ENCODE peak calls at places on chromosome 1, in ten cellular contexts. C is CD4-positive, alpha-beta memory T cell; P is tibial nerve; W is esophagus squamous epithelium; I is mesenchymal stem cell; E is left ventricle myocardium inferior; T is uterus; M is heart right ventricle; K is astrocyte; X is CD8-positive, alpha-beta T cell. G is an unnamed sample.

GRCh38 chr1:227789881-227790400 is 25.5 kb upstream of the PRSS38 start:
- DNase-seq in C (no peak), P (peak; percentile 1), W (no peak), I (no peak), E (no peak), T (no peak), M (no peak), K (no peak), X (peak; percentile 9), G (no peak)

GRCh38 chr1:56584910-56585528 is 5.7 kb upstream of the PLPP3 start:
- DNase-seq in C (no peak), P (peak; percentile 73), W (no peak), I (peak; percentile 74), E (no peak), T (peak; percentile 38), M (peak; percentile 42), K (peak; percentile 47), X (no peak), G (peak; percentile 51)

GRCh38 chr1:230423261-230423660 is 2.9 kb downstream of the PGBD5 start:
- DNase-seq in C (no peak), P (no peak), W (no peak), I (no peak), E (no peak), T (no peak), M (no peak), K (no peak), X (no peak), G (no peak)

GRCh38 chr1:99544328-99544727 is 101.6 kb upstream of the PALMD start:
- DNase-seq in C (no peak), P (no peak), W (no peak), I (peak; percentile 50), E (no peak), T (peak; percentile 18), M (no peak), K (peak; percentile 60), X (no peak), G (peak; percentile 70)

GRCh38 chr1:218348628-218349185 is 3.6 kb downstream of the TGFB2 start:
- DNase-seq in C (no peak), P (no peak), W (no peak), I (no peak), E (no peak), T (no peak), M (no peak), K (no peak), X (no peak), G (peak; percentile 44)

GRCh38 chr1:153572569-153573015 is 6.9 kb upstream of the S100A2 start:
- DNase-seq in C (peak; percentile 45), P (peak; percentile 85), W (no peak), I (peak; percentile 87), E (peak; percentile 72), T (peak; percentile 82), M (peak; percentile 83), K (peak; percentile 71), X (peak; percentile 49), G (peak; percentile 78)

GRCh38 chr1:107135466-107135865 is 5.4 kb upstream of the NTNG1 start:
- DNase-seq in C (no peak), P (no peak), W (no peak), I (peak; percentile 26), E (no peak), T (no peak), M (no peak), K (peak; percentile 54), X (no peak), G (peak; percentile 57)

GRCh38 chr1:3858231-3858981 is 1.1 kb downstream of the DFFB start:
- DNase-seq in C (no peak), P (no peak), W (no peak), I (peak; percentile 22), E (no peak), T (no peak), M (no peak), K (peak; percentile 14), X (no peak), G (peak; percentile 32)

GRCh38 chr1:89809556-89809955 is 11.3 kb upstream of the LRRC8D start:
- DNase-seq in C (no peak), P (no peak), W (no peak), I (peak; percentile 54), E (no peak), T (peak; percentile 19), M (no peak), K (peak; percentile 86), X (no peak), G (no peak)

GRCh38 chr1:115496904-115497527 is 144.8 kb upstream of the VANGL1 start:
- DNase-seq in C (no peak), P (no peak), W (no peak), I (peak; percentile 54), E (no peak), T (no peak), M (no peak), K (peak; percentile 82), X (no peak), G (peak; percentile 16)

GRCh38 chr1:214392246-214392645 is 111.3 kb downstream of the SMYD2 start:
- DNase-seq in C (no peak), P (no peak), W (no peak), I (no peak), E (no peak), T (no peak), M (no peak), K (no peak), X (no peak), G (peak; percentile 33)

GRCh38 chr1:30777060-30777905 is 19.7 kb upstream of the LAPTM5 start:
- DNase-seq in C (no peak), P (no peak), W (no peak), I (no peak), E (no peak), T (no peak), M (no peak), K (no peak), X (no peak), G (no peak)

GRCh38 chr1:212442408-212442807 is 9.7 kb downstream of the NENF start:
- DNase-seq in C (no peak), P (no peak), W (no peak), I (no peak), E (no peak), T (no peak), M (no peak), K (no peak), X (no peak), G (no peak)
- H3K27ac ChIP-seq in C (no peak overlapping the region), P (no peak overlapping the region), W (no peak overlapping the region), I (no peak overlapping the region), E (no peak overlapping the region), T (no peak overlapping the region), M (no peak overlapping the region), K (no peak overlapping the region), X (no peak overlapping the region), G (no peak overlapping the region)

GRCh38 chr1:78490861-78491310 is at the start of gene PTGFR:
- DNase-seq in C (no peak), P (peak; percentile 55), W (no peak), I (peak; percentile 18), E (peak; percentile 16), T (peak; percentile 51), M (no peak), K (peak; percentile 31), X (no peak), G (peak; percentile 27)

GRCh38 chr1:78493456-78493855 is 2.7 kb downstream of the PTGFR start:
- DNase-seq in C (no peak), P (no peak), W (no peak), I (no peak), E (no peak), T (no peak), M (no peak), K (no peak), X (no peak), G (no peak)

GRCh38 chr1:78491311-78492071 is 717 bp downstream of the PTGFR start:
- DNase-seq in C (no peak), P (peak; percentile 47), W (no peak), I (peak; percentile 23), E (peak; percentile 14), T (peak; percentile 59), M (peak; percentile 6), K (peak; percentile 48), X (no peak), G (peak; percentile 66)

GRCh38 chr1:78497196-78497595 is 6.4 kb downstream of the PTGFR start:
- DNase-seq in C (no peak), P (no peak), W (no peak), I (peak; percentile 8), E (no peak), T (no peak), M (no peak), K (peak; percentile 20), X (no peak), G (no peak)

DNA sequence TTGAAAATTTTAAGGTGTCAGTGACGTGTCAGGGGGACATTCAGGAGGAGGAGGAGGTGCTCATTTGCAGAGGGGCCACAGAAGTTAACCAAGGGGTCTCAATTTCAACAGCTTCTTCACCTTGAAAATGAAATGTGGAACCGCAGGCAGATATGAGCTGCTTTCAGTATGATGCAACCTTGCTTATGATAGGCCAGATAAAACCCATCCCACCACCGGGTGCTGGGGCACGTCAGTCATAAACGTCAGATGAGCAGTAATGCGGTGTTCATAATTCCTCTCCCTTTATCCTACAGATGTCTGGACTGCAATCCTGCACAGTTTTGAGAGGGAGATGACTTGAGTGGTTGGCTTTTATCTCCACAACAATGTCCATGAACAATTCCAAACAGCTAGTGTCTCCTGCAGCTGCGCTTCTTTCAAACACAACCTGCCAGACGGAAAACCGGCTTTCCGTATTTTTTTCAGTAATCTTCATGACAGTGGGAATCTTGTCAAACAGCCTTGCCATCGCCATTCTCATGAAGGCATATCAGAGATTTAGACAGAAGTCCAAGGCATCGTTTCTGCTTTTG is 1.7 kb downstream of the PTGFR start:
- DNase-seq in C (no peak), P (peak; percentile 45), W (no peak), I (no peak), E (no peak), T (peak; percentile 73), M (no peak), K (no peak), X (no peak), G (no peak)
- H3K4me3 ChIP-seq in C (no peak overlapping the region), P (peak overlapping the region; percentile 65), W (no peak overlapping the region), I (peak overlapping the region; percentile 98), E (peak overlapping the region; percentile 60), T (peak overlapping the region; percentile 76), M (peak overlapping the region; percentile 58), K (no peak overlapping the region), X (no peak overlapping the region), G (peak overlapping the region; percentile 80)

DNA sequence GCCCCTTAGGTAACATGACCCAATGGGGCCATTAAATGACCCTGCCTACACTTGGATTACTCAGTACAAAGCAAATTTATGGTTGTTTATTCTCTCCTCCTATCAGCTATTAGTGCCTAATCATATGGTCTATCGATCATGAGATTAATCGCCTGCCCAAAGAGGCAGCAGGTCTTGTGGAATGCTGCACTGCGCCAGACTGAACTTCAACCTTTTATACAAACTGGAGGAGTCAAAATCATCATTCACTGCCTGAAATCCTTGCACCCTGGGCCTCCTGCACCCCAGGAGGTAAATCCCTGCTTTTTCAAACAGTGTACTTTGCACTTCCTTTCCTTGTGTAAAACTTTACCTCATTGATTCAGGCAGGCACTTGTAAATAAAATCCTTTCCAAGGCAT is 69.7 kb downstream of the NFIA start:
- DNase-seq in C (no peak), P (no peak), W (no peak), I (no peak), E (no peak), T (no peak), M (no peak), K (no peak), X (no peak), G (no peak)
- H3K27ac ChIP-seq in C (no peak overlapping the region), P (peak overlapping the region; percentile 27), W (peak overlapping the region; percentile 71), I (no peak overlapping the region), E (peak overlapping the region; percentile 34), T (peak overlapping the region; percentile 40), M (no peak overlapping the region), K (no peak overlapping the region), X (no peak overlapping the region), G (no peak overlapping the region)

GRCh38 chr1:193114485-193115095 is 7.2 kb upstream of the CDC73 start:
- DNase-seq in C (no peak), P (no peak), W (no peak), I (no peak), E (no peak), T (no peak), M (no peak), K (no peak), X (no peak), G (peak; percentile 24)
- H3K4me3 ChIP-seq in C (no peak overlapping the region), P (no peak overlapping the region), W (no peak overlapping the region), I (no peak overlapping the region), E (no peak overlapping the region), T (no peak overlapping the region), M (no peak overlapping the region), K (peak overlapping the region; percentile 26), X (no peak overlapping the region), G (peak overlapping the region; percentile 62)